ENCODE peak calls at places on chromosomes 11 and 22, in eight cellular contexts. Z, P, I, F, A, W, E and V are unnamed samples.

GRCh38 chr22:41094036-41094435 is 1.6 kb downstream of the EP300 start:
- DNase-seq in Z (no peak), F (no peak), W (peak; percentile 63), A (peak; percentile 58), P (no peak), E (peak; percentile 26), I (no peak), V (no peak)

GRCh38 chr22:26975865-26976264 is 318.5 kb downstream of the MIAT start:
- DNase-seq in Z (no peak), W (no peak), F (no peak), P (no peak), A (no peak), E (no peak), I (no peak), V (no peak)

GRCh38 chr11:108574675-108575074 is 18.9 kb downstream of the EXPH5 start:
- DNase-seq in W (no peak), F (no peak), A (no peak), P (no peak), E (no peak), I (no peak), Z (no peak), V (no peak)

GRCh38 chr11:1482581-1483444 is 3.8 kb downstream of the MOB2 start:
- DNase-seq in P (peak; percentile 67), F (no peak), E (no peak), I (no peak), A (no peak), W (no peak), Z (no peak), V (no peak)

GRCh38 chr11:92314499-92314898 is 89.9 kb downstream of the FAT3 start:
- DNase-seq in W (no peak), Z (no peak), A (no peak), E (no peak), I (no peak), P (no peak), F (no peak), V (no peak)

GRCh38 chr11:30133308-30133707 is 97.5 kb upstream of the FSHB start:
- DNase-seq in P (no peak), I (no peak), F (no peak), A (no peak), Z (no peak), E (no peak), W (no peak), V (no peak)

GRCh38 chr11:78212586-78213371 is 24.1 kb downstream of the USP35 start:
- DNase-seq in W (no peak), A (no peak), P (no peak), E (no peak), I (no peak), Z (no peak), F (no peak), V (no peak)

GRCh38 chr11:120134106-120134930 is 3.6 kb downstream of the TRIM29 start:
- DNase-seq in P (peak; percentile 20), A (peak; percentile 9), F (peak; percentile 26), Z (no peak), E (no peak), W (no peak), I (no peak), V (no peak)

GRCh38 chr11:35192347-35192746 is 53.4 kb downstream of the CD44 start:
- DNase-seq in W (no peak), Z (no peak), A (peak; percentile 19), P (peak; percentile 82), I (no peak), F (no peak), E (no peak), V (no peak)

GRCh38 chr22:30235687-30236170 is 10.8 kb downstream of the LIF start:
- DNase-seq in W (no peak), A (no peak), I (no peak), E (peak; percentile 88), P (no peak), Z (no peak), F (no peak), V (no peak)

GRCh38 chr11:100739636-100740035 is 52.5 kb downstream of the ARHGAP42 start:
- DNase-seq in Z (no peak), A (peak; percentile 23), W (no peak), P (no peak), I (no peak), F (no peak), E (peak; percentile 74), V (no peak)

GRCh38 chr11:67373916-67374570 is 645 bp upstream of the CLCF1 start:
- DNase-seq in I (no peak), A (peak; percentile 62), F (peak; percentile 78), P (peak; percentile 89), W (peak; percentile 77), Z (peak; percentile 82), E (peak; percentile 97), V (no peak)

GRCh38 chr11:77779935-77780334 is 40.6 kb downstream of the RSF1 start:
- DNase-seq in W (no peak), Z (no peak), F (no peak), A (no peak), P (no peak), E (peak; percentile 60), I (no peak), V (no peak)

DNA sequence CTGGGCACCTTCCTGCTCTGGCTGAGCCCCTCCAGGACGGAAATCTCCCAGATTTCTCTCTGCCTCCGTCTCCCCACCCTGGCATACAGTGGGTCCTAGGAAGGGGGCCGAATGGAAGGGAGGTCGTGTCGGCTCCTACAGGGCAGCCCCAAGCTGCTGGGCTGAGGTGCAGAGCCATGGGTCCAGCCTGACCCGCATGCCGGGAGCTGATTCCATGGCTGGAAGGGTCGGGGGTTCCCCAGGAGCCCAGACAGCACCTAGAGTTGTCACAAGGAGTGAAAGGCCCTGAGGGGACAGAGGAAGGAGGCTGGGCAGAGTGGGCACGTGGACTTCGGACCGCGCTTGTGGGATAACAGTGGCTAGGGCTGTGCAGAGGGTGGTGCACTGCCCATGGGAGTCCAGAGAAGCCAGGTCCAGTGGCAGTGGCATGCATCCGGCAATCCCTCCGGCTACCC is 16.5 kb downstream of the CCND1 start:
- DNase-seq in Z (no peak), E (no peak), A (no peak), I (no peak), P (peak; percentile 22), F (no peak), W (no peak), V (no peak)
- H3K27ac ChIP-seq in Z (no peak overlapping the region), E (no peak overlapping the region), A (no peak overlapping the region), I (no peak overlapping the region), P (no peak overlapping the region), F (no peak overlapping the region), W (no peak overlapping the region), V (no peak overlapping the region)

GRCh38 chr11:88508558-88508807 is 170.9 kb upstream of the CTSC start:
- DNase-seq in W (no peak), Z (no peak), E (no peak), I (no peak), A (no peak), P (no peak), F (peak; percentile 55), V (no peak)
- H3K4me1 ChIP-seq in W (no peaks in the 10 kb centered on the region), Z (no peaks in the 10 kb centered on the region), E (no peaks in the 10 kb centered on the region), I (peaks cover 4% of the 10 kb centered on the region), A (no peaks in the 10 kb centered on the region), P (peaks cover 6% of the 10 kb centered on the region), F (peaks cover 6% of the 10 kb centered on the region), V (peaks cover 3% of the 10 kb centered on the region)

GRCh38 chr11:118437046-118437735 is 899 bp downstream of the KMT2A start:
- DNase-seq in Z (no peak), F (peak; percentile 65), W (peak; percentile 53), E (peak; percentile 85), I (no peak), P (peak; percentile 50), A (peak; percentile 58), V (peak; percentile 45)

GRCh38 chr11:118436639-118437045 is 350 bp downstream of the KMT2A start:
- DNase-seq in W (peak; percentile 59), P (peak; percentile 55), A (no peak), I (peak; percentile 36), F (peak; percentile 49), E (peak; percentile 34), Z (no peak), V (peak; percentile 56)

GRCh38 chr11:118434553-118435232 is 1.6 kb upstream of the KMT2A start:
- DNase-seq in A (peak; percentile 46), F (peak; percentile 79), Z (no peak), I (no peak), P (peak; percentile 52), E (peak; percentile 83), W (peak; percentile 59), V (no peak)

GRCh38 chr11:118435233-118435892 is 929 bp upstream of the KMT2A start:
- DNase-seq in P (peak; percentile 72), A (peak; percentile 54), Z (peak; percentile 8), E (peak; percentile 91), I (peak; percentile 56), F (peak; percentile 84), W (peak; percentile 97), V (peak; percentile 58)

GRCh38 chr11:118435893-118436624 is at the start of gene KMT2A:
- DNase-seq in E (peak; percentile 99), I (peak; percentile 93), W (peak; percentile 97), P (peak; percentile 96), Z (peak; percentile 88), F (peak; percentile 100), A (peak; percentile 95), V (peak; percentile 85)
- H3K4me3 ChIP-seq in E (peak within 1 kb of the TSS; percentile 82), I (peak within 1 kb of the TSS; percentile 89), W (peak within 1 kb of the TSS; percentile 87), P (peak within 1 kb of the TSS; percentile 91), Z (peak within 1 kb of the TSS; percentile 99), F (peak within 1 kb of the TSS; percentile 85), A (peak within 1 kb of the TSS; percentile 94), V (peak within 1 kb of the TSS; percentile 95)

GRCh38 chr11:65646288-65646734 is 8.4 kb downstream of the SIPA1 start:
- DNase-seq in I (no peak), W (no peak), P (no peak), E (no peak), Z (no peak), A (no peak), F (no peak), V (no peak)

GRCh38 chr11:65645710-65646109 is 7.8 kb downstream of the SIPA1 start:
- DNase-seq in Z (no peak), E (peak; percentile 51), P (no peak), W (no peak), F (no peak), I (no peak), A (no peak), V (no peak)

GRCh38 chr11:65644837-65645236 is 6.9 kb downstream of the SIPA1 start:
- DNase-seq in F (no peak), Z (no peak), I (no peak), P (no peak), W (no peak), A (no peak), E (no peak), V (no peak)

GRCh38 chr11:65648997-65649491 is 11.1 kb downstream of the SIPA1 start:
- DNase-seq in E (no peak), A (no peak), Z (no peak), I (no peak), F (no peak), P (no peak), W (no peak), V (no peak)

DNA sequence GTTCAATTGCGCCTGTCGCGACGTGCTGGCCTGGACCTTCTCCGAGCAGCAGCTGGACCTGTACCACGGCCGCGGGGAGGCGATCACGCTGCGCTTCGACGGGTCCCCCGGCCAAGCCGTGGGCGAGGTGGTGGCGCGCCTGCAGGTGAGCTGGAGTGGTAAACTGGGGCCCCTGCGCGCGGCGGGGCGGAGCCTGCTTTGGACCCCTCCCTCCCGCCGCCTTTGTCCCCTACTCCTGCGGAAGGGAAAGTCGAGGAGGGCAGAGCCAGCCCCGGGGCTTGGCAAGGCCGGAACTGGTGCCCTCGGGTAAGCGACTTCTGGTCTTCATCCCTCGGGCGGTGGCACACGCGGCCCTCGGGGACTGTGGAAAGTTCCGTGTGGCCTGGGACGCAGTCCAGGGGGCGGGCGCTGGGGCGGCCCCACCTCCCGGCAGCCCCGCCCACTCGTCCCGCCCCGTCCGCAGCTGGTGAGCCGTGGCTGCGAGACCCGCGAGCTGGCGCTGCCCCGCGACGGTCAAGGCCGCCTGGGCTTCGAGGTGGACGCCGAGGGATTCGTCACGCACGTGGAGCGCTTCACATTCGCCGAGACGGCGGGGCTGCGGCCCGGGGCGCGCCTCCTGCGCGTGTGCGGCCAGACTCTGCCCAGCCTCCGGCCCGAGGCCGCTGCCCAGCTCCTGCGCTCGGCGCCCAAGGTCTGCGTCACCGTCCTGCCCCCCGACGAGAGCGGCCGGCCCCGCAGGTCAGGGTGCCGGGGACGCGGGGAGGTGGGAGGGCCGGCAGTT is 9.2 kb downstream of the SIPA1 start:
- DNase-seq in A (no peak), P (peak; percentile 64), Z (no peak), I (no peak), W (no peak), E (peak; percentile 51), F (peak; percentile 89), V (no peak)
- H3K27ac ChIP-seq in A (no peak overlapping the region), P (peak overlapping the region; percentile 56), Z (no peak overlapping the region), I (no peak overlapping the region), W (no peak overlapping the region), E (no peak overlapping the region), F (peak overlapping the region; percentile 35), V (no peak overlapping the region)